ENCODE peak calls at places on chromosome X, in seven cellular contexts. S, K, Z, T, P, D and N are unnamed samples.

GRCh38 chrX:105564536-105564935 is 257.8 kb upstream of the NRK start:
- DNase-seq in Z (no peak), K (no peak), T (no peak), D (no peak), S (no peak), P (no peak), N (no peak)

GRCh38 chrX:259692-260355 is 21.4 kb upstream of the PLCXD1 start:
- DNase-seq in P (no peak), D (no peak), T (no peak), K (no peak), S (no peak), Z (no peak), N (no peak)

GRCh38 chrX:109843963-109844751 is 111.1 kb upstream of the ACSL4 start:
- DNase-seq in D (no peak), S (no peak), T (no peak), K (no peak), P (no peak), Z (no peak), N (no peak)

GRCh38 chrX:115399306-115399705 is 109.8 kb downstream of the LUZP4 start:
- DNase-seq in Z (no peak), D (no peak), T (no peak), P (no peak), S (no peak), K (no peak), N (no peak)

GRCh38 chrX:43333543-43333942 is 322.6 kb upstream of the MAOA start:
- DNase-seq in P (no peak), K (no peak), Z (no peak), S (peak), D (no peak), T (no peak), N (peak)

GRCh38 chrX:137747231-137747630 is 181.3 kb downstream of the ZIC3 start:
- DNase-seq in K (no peak), D (no peak), Z (peak), P (no peak), T (no peak), S (no peak), N (no peak)

GRCh38 chrX:24443943-24444342 is 21.1 kb upstream of the PDK3 start:
- DNase-seq in Z (no peak), S (no peak), P (no peak), T (no peak), D (no peak), K (no peak), N (no peak)

GRCh38 chrX:30590368-30590767 is 12.8 kb upstream of the TASL start:
- DNase-seq in S (no peak), T (no peak), Z (no peak), K (no peak), D (no peak), P (no peak), N (no peak)

GRCh38 chrX:42748067-42748850 is 29.7 kb downstream of the PPP1R2C start:
- DNase-seq in S (no peak), D (no peak), Z (no peak), K (no peak), P (no peak), T (no peak), N (no peak)

GRCh38 chrX:134365923-134366322 is 94.0 kb upstream of the HPRT1 start:
- DNase-seq in Z (no peak), S (no peak), D (no peak), K (no peak), T (no peak), P (no peak), N (no peak)

GRCh38 chrX:40871385-40872082 is 136.2 kb upstream of the MED14 start:
- DNase-seq in Z (no peak), T (peak), P (no peak), K (no peak), D (no peak), S (no peak), N (peak)

GRCh38 chrX:50168305-50168704 is 32.5 kb downstream of the AKAP4 start:
- DNase-seq in S (no peak), D (no peak), K (no peak), T (no peak), P (no peak), Z (no peak), N (no peak)

GRCh38 chrX:139267858-139268257 is 262.7 kb upstream of the F9 start:
- DNase-seq in K (no peak), T (no peak), D (no peak), P (no peak), Z (no peak), S (no peak), N (no peak)

GRCh38 chrX:150649096-150649870 is 43.9 kb upstream of the MTMR1 start:
- DNase-seq in Z (no peak), K (no peak), S (no peak), P (no peak), T (no peak), D (no peak), N (no peak)

GRCh38 chrX:149948001-149948400 is 9.7 kb upstream of the EOLA2 start:
- DNase-seq in T (no peak), P (no peak), S (no peak), K (no peak), D (no peak), Z (no peak), N (no peak)

GRCh38 chrX:44954562-44954961 is 81.6 kb downstream of the KDM6A start:
- DNase-seq in D (no peak), Z (no peak), K (no peak), P (no peak), T (no peak), S (no peak), N (no peak)

GRCh38 chrX:70454441-70455365 is 10.1 kb downstream of the DLG3 start:
- DNase-seq in T (no peak), S (peak), P (peak), D (peak), Z (peak), K (peak), N (peak)

GRCh38 chrX:30615229-30615628 is 37.7 kb upstream of the TASL start:
- DNase-seq in D (no peak), Z (no peak), T (no peak), S (no peak), P (no peak), K (no peak), N (no peak)

GRCh38 chrX:77431227-77431626 is 16.0 kb upstream of the FGF16 start:
- DNase-seq in Z (no peak), P (no peak), D (no peak), T (no peak), S (no peak), K (no peak), N (no peak)

GRCh38 chrX:19698691-19699090 is 183.4 kb upstream of the MAP3K15 start:
- DNase-seq in Z (no peak), S (no peak), D (no peak), K (no peak), P (no peak), T (no peak), N (no peak)

GRCh38 chrX:148161661-148162060 is 180.5 kb downstream of the FMR1NB start:
- DNase-seq in S (no peak), T (no peak), D (no peak), K (no peak), P (no peak), Z (no peak), N (no peak)

GRCh38 chrX:111519215-111519614 is 7.8 kb downstream of the SERTM2 start:
- DNase-seq in Z (no peak), S (no peak), D (no peak), P (no peak), T (no peak), K (peak), N (no peak)

GRCh38 chrX:6614516-6614915 is 79.6 kb upstream of the VCX3A start:
- DNase-seq in S (no peak), P (no peak), T (no peak), Z (no peak), K (no peak), D (no peak), N (no peak)

GRCh38 chrX:25049347-25049746 is 33.6 kb upstream of the ARX start:
- DNase-seq in T (no peak), K (no peak), P (no peak), D (no peak), Z (no peak), S (no peak), N (no peak)

GRCh38 chrX:20361081-20361889 is 94.6 kb upstream of the RPS6KA3 start:
- DNase-seq in S (peak), K (no peak), P (no peak), T (no peak), D (no peak), Z (no peak), N (peak)

GRCh38 chrX:7568597-7568996 is 274.4 kb upstream of the VCX start:
- DNase-seq in T (no peak), S (no peak), D (no peak), K (no peak), Z (no peak), P (no peak), N (no peak)

GRCh38 chrX:43973249-43973672 is at the start of gene NDP:
- DNase-seq in K (peak), Z (no peak), T (no peak), D (no peak), P (no peak), S (no peak), N (no peak)

GRCh38 chrX:153307546-153308175 is 13.9 kb downstream of the PNMA6F start:
- DNase-seq in S (no peak), Z (no peak), K (no peak), T (no peak), D (no peak), P (no peak), N (no peak)

GRCh38 chrX:139642241-139642927 is 65.6 kb downstream of the MCF2 start:
- DNase-seq in T (no peak), S (no peak), Z (no peak), K (no peak), D (no peak), P (no peak), N (no peak)

GRCh38 chrX:151818828-151819227 is 84.3 kb downstream of the CNGA2 start:
- DNase-seq in T (no peak), S (no peak), D (no peak), Z (no peak), P (no peak), K (no peak), N (no peak)

GRCh38 chrX:121000589-121000988 is 15.0 kb upstream of the CT47A1 start:
- DNase-seq in T (peak), P (peak), S (peak), Z (no peak), D (no peak), K (peak), N (peak)

GRCh38 chrX:45894864-45895645 is 650.2 kb downstream of the ZNF674 start:
- DNase-seq in D (no peak), K (no peak), T (no peak), Z (no peak), S (peak), P (no peak), N (no peak)

GRCh38 chrX:63855896-63856295 is 70.9 kb upstream of the ARHGEF9 start:
- DNase-seq in D (no peak), P (no peak), K (no peak), T (no peak), S (no peak), Z (no peak), N (no peak)

GRCh38 chrX:72027914-72028307 is 103.8 kb downstream of the RTL5 start:
- DNase-seq in Z (no peak), S (no peak), K (no peak), T (no peak), P (no peak), D (no peak), N (no peak)
- TF ChIP-seq JUND in Z (no peak), S (no peak), K (no peak), T (no peak), P (no peak), D (no peak), N (no peak)

DNA sequence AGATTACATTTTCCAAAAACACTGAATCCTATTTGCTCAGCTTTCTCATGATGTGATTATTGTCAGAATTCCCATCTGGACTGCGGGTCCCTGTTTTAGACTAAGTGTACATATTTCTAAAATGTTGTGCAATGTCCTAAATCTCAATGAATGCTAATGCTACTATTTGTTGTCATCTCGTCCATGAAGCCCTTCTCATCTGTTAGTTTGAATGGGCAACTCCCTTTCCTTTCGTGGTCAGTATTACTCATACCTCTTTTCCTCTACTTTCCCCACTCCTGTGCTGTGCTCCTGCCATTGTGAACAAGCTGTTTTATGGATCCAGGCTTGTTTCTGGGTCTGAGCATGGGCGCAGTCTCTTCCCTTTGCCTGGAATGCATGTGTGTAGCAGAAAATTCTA is 91.0 kb downstream of the MID1 start:
- DNase-seq in S (no peak), D (no peak), P (no peak), K (no peak), T (no peak), Z (no peak), N (no peak)
- TF ChIP-seq JUND in S (no peak), D (no peak), P (no peak), K (no peak), T (no peak), Z (no peak), N (no peak)

DNA sequence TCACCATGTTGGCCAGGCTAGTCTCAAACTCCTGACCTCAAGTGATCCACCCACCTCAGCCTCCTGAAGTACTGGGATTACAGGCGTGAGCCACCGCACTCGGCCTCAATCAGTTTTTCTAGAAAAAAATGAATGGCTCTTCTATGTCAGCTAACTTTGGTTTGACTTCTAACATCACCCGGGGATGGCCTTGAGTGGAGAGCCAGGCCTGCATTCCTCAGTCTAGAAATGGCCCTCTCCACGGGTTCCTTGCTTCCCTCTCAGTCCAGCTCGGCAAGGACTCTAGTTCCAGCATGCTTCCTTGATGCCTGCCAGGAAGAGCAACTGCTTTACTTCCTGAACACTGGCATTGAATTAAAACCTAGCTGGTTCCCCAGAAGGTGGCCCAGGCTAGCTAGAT is 39.0 kb downstream of the SLC25A5 start:
- DNase-seq in T (no peak), S (no peak), K (no peak), P (no peak), Z (no peak), D (no peak), N (no peak)
- TF ChIP-seq JUND in T (no peak), S (no peak), K (no peak), P (no peak), Z (no peak), D (no peak), N (no peak)

GRCh38 chrX:12548746-12549145 is 242.5 kb upstream of the PRPS2 start:
- DNase-seq in K (no peak), P (no peak), S (no peak), Z (no peak), T (no peak), D (no peak), N (peak)
- TF ChIP-seq JUND in K (no peak), P (no peak), S (no peak), Z (no peak), T (no peak), D (no peak), N (no peak)

DNA sequence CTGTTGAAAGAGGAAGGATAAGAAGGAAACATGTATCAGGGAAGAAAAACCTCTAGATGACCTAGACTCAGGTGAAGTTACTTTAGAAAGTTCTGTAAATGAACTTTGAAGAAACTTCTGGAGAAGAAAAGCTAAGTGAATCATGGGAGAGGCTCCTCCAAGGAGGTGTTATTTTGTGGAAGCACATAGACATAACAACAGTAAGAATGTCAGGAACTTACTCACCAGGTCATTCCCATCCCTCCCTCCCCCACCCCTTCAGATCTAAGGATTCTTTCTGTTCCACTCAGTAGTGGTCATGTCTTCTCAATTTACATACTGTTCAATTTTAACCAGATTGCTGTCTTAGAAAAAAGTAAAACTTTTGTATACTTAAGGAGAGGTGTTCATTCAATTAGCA is 310.5 kb upstream of the DDX53 start:
- DNase-seq in T (no peak), D (no peak), K (no peak), Z (peak), P (no peak), S (no peak), N (no peak)
- TF ChIP-seq JUND in T (no peak), D (no peak), K (no peak), Z (no peak), P (no peak), S (no peak), N (no peak)

DNA sequence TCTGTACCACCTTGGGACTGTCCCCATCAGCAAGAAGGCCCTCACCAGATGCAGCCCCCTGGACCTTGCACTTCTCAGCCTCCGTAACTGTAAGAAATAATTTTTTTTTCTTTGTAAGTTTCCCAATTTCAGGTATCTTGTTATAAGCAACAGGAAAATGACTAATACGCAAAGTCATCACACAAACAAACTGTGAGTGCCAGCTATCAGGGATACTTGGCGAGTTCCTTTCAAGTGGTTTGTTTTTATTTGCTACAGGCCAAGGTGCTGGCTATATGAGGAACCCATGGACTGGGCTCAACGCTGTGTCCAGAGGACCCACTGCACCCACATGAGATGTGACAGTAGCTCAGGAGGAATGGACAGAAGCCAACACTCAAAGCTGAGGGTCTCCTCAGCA is 11.5 kb upstream of the GPM6B start:
- DNase-seq in Z (no peak), T (no peak), P (no peak), K (no peak), D (no peak), S (no peak), N (no peak)
- TF ChIP-seq JUND in Z (no peak), T (no peak), P (no peak), K (no peak), D (no peak), S (no peak), N (no peak)

GRCh38 chrX:5306654-5307121 is 922.0 kb downstream of the NLGN4X start:
- DNase-seq in Z (no peak), P (no peak), K (no peak), S (no peak), T (no peak), D (no peak), N (no peak)
- TF ChIP-seq JUND in Z (no peak), P (no peak), K (no peak), S (no peak), T (no peak), D (no peak), N (no peak)

DNA sequence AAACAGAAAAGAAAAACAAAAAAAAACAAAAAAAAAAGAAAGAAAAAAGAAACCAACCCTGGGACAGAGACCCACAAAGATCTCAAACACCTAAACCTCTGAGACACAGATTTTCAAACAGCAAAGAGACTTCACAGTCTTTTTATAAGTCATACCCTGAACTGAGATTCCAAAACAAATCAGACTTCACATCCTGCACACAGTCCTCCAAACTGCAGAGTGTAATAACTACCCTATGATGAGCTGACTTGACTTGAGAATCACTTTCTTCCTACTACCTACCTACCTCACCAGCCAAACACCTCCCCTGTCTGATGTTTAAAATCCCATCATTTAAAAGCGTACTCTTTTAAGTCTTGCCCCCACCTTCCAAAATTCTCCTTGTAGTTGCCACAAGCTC is 25.2 kb upstream of the GLOD5 start:
- DNase-seq in D (no peak), P (no peak), K (no peak), T (no peak), S (no peak), Z (no peak), N (no peak)
- TF ChIP-seq JUND in D (no peak), P (no peak), K (no peak), T (no peak), S (no peak), Z (no peak), N (no peak)